ENCODE peak calls at places on chromosomes 3 and 15, in ten cellular contexts. F is A549, D is tibial nerve, Y is stomach, K is GM12878, N is transverse colon, U is sigmoid colon, X is HepG2, C is H1, M is suprapubic skin. W is an unnamed sample.

GRCh38 chr15:36967929-36968328 is 132.4 kb downstream of the MEIS2 start:
- DNase-seq in F (no peak), D (no peak), Y (no peak), K (no peak), N (no peak), U (no peak), X (no peak), C (no peak), M (no peak), W (no peak)

GRCh38 chr15:25179673-25180511 is 225.1 kb downstream of the SNRPN start:
- DNase-seq in F (no peak), D (no peak), Y (peak), K (no peak), N (peak), U (peak), X (no peak), C (no peak), M (peak), W (peak)

GRCh38 chr15:57732526-57733331 is 26.2 kb downstream of the POLR2M start:
- DNase-seq in F (peak), D (peak), Y (peak), K (no peak), N (peak), U (no peak), X (peak), C (peak), M (no peak), W (peak)

GRCh38 chr3:41018841-41019240 is 180.5 kb upstream of the CTNNB1 start:
- DNase-seq in F (no peak), D (no peak), Y (no peak), K (no peak), N (no peak), U (no peak), X (no peak), C (no peak), M (no peak), W (no peak)

GRCh38 chr3:129409541-129409940 is 18.9 kb downstream of the EFCAB12 start:
- DNase-seq in F (no peak), D (no peak), Y (no peak), K (no peak), N (no peak), U (no peak), X (no peak), C (no peak), M (no peak), W (no peak)

GRCh38 chr3:67906256-67906655 is 251.8 kb upstream of the SUCLG2 start:
- DNase-seq in F (no peak), D (no peak), Y (no peak), K (no peak), N (no peak), U (no peak), X (no peak), C (no peak), M (no peak), W (no peak)

GRCh38 chr15:49052662-49053061 is 6.4 kb upstream of the SECISBP2L start:
- DNase-seq in F (no peak), D (no peak), Y (no peak), K (no peak), N (no peak), U (no peak), X (no peak), C (no peak), M (no peak), W (no peak)

GRCh38 chr3:129046037-129046731 is 14.4 kb upstream of the GP9 start:
- DNase-seq in F (no peak), D (no peak), Y (no peak), K (no peak), N (no peak), U (peak), X (no peak), C (peak), M (no peak), W (no peak)

GRCh38 chr3:107045791-107046190 is 331.4 kb upstream of the CCDC54 start:
- DNase-seq in F (no peak), D (no peak), Y (no peak), K (no peak), N (no peak), U (no peak), X (no peak), C (no peak), M (no peak), W (no peak)

GRCh38 chr3:188869628-188870027 is 302.1 kb upstream of the TPRG1 start:
- DNase-seq in F (no peak), D (no peak), Y (no peak), K (no peak), N (no peak), U (no peak), X (no peak), C (no peak), M (no peak), W (no peak)

GRCh38 chr15:52139599-52140462 is 27.3 kb upstream of the BCL2L10 start:
- DNase-seq in F (peak), D (peak), Y (peak), K (peak), N (peak), U (peak), X (peak), C (peak), M (peak), W (peak)

GRCh38 chr15:71397377-71397776 is 282.1 kb downstream of the THSD4 start:
- DNase-seq in F (no peak), D (no peak), Y (peak), K (no peak), N (peak), U (no peak), X (no peak), C (no peak), M (no peak), W (peak)

GRCh38 chr3:183439510-183439909 is 11.1 kb upstream of the MCF2L2 start:
- DNase-seq in F (no peak), D (no peak), Y (no peak), K (no peak), N (no peak), U (no peak), X (no peak), C (no peak), M (no peak), W (no peak)

GRCh38 chr3:8239718-8240698 is 261.6 kb upstream of the LMCD1 start:
- DNase-seq in F (peak), D (no peak), Y (no peak), K (no peak), N (peak), U (no peak), X (peak), C (peak), M (no peak), W (no peak)

GRCh38 chr3:192802957-192803899 is 75.9 kb upstream of the FGF12 start:
- DNase-seq in F (peak), D (no peak), Y (no peak), K (no peak), N (no peak), U (no peak), X (peak), C (no peak), M (no peak), W (no peak)
- TF ChIP-seq CTCF in F (peak), D (peak), Y (peak), K (peak), N (peak), U (peak), X (peak), C (peak), M (peak), W (peak)

GRCh38 chr3:43769471-43770425 is 79.0 kb downstream of the ABHD5 start:
- DNase-seq in F (peak), D (peak), Y (peak), K (peak), N (peak), U (peak), X (peak), C (peak), M (peak), W (peak)
- TF ChIP-seq POLR2A in F (no peak), D (no peak), Y (no peak), K (no peak), N (no peak), U (no peak), X (no peak), C (no peak), M (no peak), W (no peak)

GRCh38 chr3:13220991-13221390 is 147.8 kb upstream of the IQSEC1 start:
- DNase-seq in F (no peak), D (no peak), Y (no peak), K (no peak), N (no peak), U (no peak), X (no peak), C (no peak), M (no peak), W (no peak)

GRCh38 chr3:13219077-13219901 is 146.1 kb upstream of the IQSEC1 start:
- DNase-seq in F (no peak), D (no peak), Y (no peak), K (no peak), N (no peak), U (no peak), X (no peak), C (no peak), M (no peak), W (no peak)

GRCh38 chr3:13218541-13218908 is 145.3 kb upstream of the IQSEC1 start:
- DNase-seq in F (no peak), D (no peak), Y (no peak), K (no peak), N (no peak), U (no peak), X (no peak), C (no peak), M (no peak), W (no peak)

GRCh38 chr3:13221491-13221890 is 148.3 kb upstream of the IQSEC1 start:
- DNase-seq in F (no peak), D (no peak), Y (no peak), K (no peak), N (no peak), U (no peak), X (no peak), C (no peak), M (no peak), W (no peak)

DNA sequence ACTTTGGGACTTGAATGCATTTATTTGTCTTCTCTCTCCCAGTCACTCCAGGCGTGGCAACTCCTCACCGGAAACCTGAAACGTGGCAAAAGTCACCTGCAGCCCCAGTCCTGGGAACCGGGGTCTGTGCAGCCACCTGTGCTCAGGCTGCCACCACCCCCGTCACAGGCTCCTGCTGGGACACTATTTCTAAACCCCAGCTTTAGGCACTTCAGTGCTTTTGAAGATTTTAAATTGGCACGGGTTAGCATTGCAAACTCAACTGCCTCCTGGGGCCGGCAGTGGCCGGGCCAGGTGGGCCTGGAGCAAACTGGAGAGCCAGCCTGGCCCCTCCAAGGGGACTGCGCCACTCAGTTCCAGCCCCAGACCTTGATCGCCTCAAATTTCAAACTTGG is 146.7 kb upstream of the IQSEC1 start:
- DNase-seq in F (no peak), D (no peak), Y (no peak), K (no peak), N (no peak), U (no peak), X (no peak), C (no peak), M (no peak), W (no peak)
- TF ChIP-seq EP300 in F (no peak), D (no peak), Y (no peak), K (no peak), N (no peak), U (no peak), X (no peak), C (no peak), M (no peak), W (no peak)

DNA sequence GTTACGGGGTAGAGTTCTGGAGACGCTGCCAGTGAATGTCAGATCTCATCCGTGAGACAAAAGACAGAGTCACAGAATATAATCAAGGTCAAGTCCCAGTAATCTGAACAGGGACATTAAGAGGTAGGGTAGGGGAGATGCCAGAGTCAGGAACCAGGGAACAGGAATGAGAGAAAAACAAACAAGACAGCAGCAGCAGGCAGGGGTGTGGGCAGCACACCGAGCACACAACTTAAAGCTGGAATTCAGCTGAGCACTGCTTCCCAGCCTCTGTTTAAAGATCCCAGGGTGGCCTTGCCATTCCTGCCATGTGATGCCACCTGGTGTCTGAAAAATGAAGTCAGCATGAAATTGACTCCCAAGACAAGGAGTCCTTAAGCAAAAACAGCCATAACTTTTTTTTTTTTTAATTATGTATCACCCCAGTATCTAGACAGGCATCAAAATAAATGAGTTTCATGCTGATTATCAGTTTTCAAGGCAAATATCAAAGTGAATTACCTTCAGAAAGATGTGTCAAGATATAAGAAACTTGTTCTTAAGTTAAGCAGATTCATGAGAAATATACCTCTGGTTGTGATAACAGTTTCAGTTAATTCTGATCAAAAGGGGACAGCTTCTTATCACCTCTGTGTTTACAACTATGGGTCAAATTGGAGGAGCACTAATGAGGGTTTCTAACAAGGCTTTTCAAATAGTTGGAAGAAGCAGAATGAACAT is 203.7 kb downstream of the SLC9A9 start:
- DNase-seq in F (peak), D (peak), Y (peak), K (peak), N (peak), U (no peak), X (peak), C (peak), M (no peak), W (no peak)
- TF ChIP-seq CTCF in F (peak), D (peak), Y (peak), K (peak), N (peak), U (peak), X (peak), C (peak), M (peak), W (no peak)

W was measured in ovary.